ENCODE peak calls at places on chromosomes 16 and 17, in ten cellular contexts. W is AG09319; Y is HAP-1; I is RWPE1; Z is NCI-H187; H is natural killer cell; S is small intestine; B is dermis blood vessel endothelial cell; L is CD8-positive, alpha-beta memory T cell; U is NCI-H1436. J is an unnamed sample.

GRCh38 chr16:79167893-79168292 is 432.6 kb downstream of the MAF start:
- DNase-seq in W (no peak), Y (no peak), I (no peak), Z (no peak), H (no peak), S (no peak), B (no peak), L (no peak), U (no peak), J (no peak)

GRCh38 chr16:26016989-26017388 is 325.2 kb downstream of the HS3ST4 start:
- DNase-seq in W (no peak), Y (no peak), I (no peak), Z (no peak), H (no peak), S (no peak), B (no peak), L (no peak), U (no peak), J (no peak)

GRCh38 chr16:60230666-60231065 is 1496.5 kb upstream of the GOT2 start:
- DNase-seq in W (no peak), Y (no peak), I (no peak), Z (no peak), H (no peak), S (no peak), B (no peak), L (no peak), U (no peak), J (peak; percentile 6)

GRCh38 chr17:80362428-80363119 is 52.4 kb upstream of the ENDOV start:
- DNase-seq in W (peak; percentile 7), Y (no peak), I (no peak), Z (no peak), H (no peak), S (no peak), B (peak; percentile 33), L (no peak), U (no peak), J (no peak)

GRCh38 chr17:30477758-30478115 is 529 bp downstream of the GOSR1 start:
- DNase-seq in W (no peak), Y (no peak), I (peak; percentile 20), Z (no peak), H (no peak), S (no peak), B (peak; percentile 48), L (no peak), U (no peak), J (peak; percentile 8)

GRCh38 chr17:68302066-68302564 is 10.8 kb downstream of the ARSG start:
- DNase-seq in W (no peak), Y (no peak), I (no peak), Z (no peak), H (no peak), S (no peak), B (peak; percentile 92), L (no peak), U (no peak), J (no peak)

GRCh38 chr17:40458001-40458791 is 14.9 kb downstream of the IGFBP4 start:
- DNase-seq in W (peak; percentile 91), Y (no peak), I (no peak), Z (no peak), H (no peak), S (peak; percentile 74), B (no peak), L (no peak), U (no peak), J (peak; percentile 93)

GRCh38 chr16:71461686-71462648 is at the start of gene ZNF23:
- DNase-seq in W (peak; percentile 39), Y (peak; percentile 49), I (peak; percentile 85), Z (peak; percentile 26), H (peak; percentile 75), S (peak; percentile 81), B (peak; percentile 83), L (peak; percentile 61), U (peak; percentile 61), J (peak; percentile 71)

GRCh38 chr17:74921769-74922168 is 1.3 kb downstream of the USH1G start:
- DNase-seq in W (no peak), Y (no peak), I (no peak), Z (no peak), H (no peak), S (no peak), B (no peak), L (no peak), U (no peak), J (no peak)

GRCh38 chr17:80970044-80970761 is 21.4 kb upstream of the CHMP6 start:
- DNase-seq in W (no peak), Y (no peak), I (peak; percentile 47), Z (no peak), H (no peak), S (no peak), B (peak; percentile 54), L (peak; percentile 21), U (peak; percentile 22), J (no peak)

GRCh38 chr17:11081342-11081741 is 159.7 kb upstream of the SHISA6 start:
- DNase-seq in W (no peak), Y (no peak), I (no peak), Z (no peak), H (no peak), S (peak; percentile 29), B (no peak), L (no peak), U (no peak), J (no peak)

GRCh38 chr17:61397086-61397842 is 2.4 kb upstream of the TBX2 start:
- DNase-seq in W (no peak), Y (no peak), I (no peak), Z (no peak), H (no peak), S (no peak), B (no peak), L (no peak), U (no peak), J (no peak)

GRCh38 chr17:14372905-14373559 is 72.2 kb downstream of the HS3ST3B1 start:
- DNase-seq in W (no peak), Y (no peak), I (no peak), Z (no peak), H (no peak), S (no peak), B (no peak), L (no peak), U (no peak), J (no peak)

GRCh38 chr17:78617371-78618061 is 40.3 kb upstream of the DNAH17 start:
- DNase-seq in W (no peak), Y (no peak), I (no peak), Z (no peak), H (no peak), S (no peak), B (no peak), L (no peak), U (no peak), J (no peak)

GRCh38 chr17:21194688-21195087 is 19.3 kb downstream of the TMEM11 start:
- DNase-seq in W (peak; percentile 19), Y (no peak), I (no peak), Z (no peak), H (no peak), S (no peak), B (no peak), L (no peak), U (no peak), J (no peak)

GRCh38 chr16:30956601-30957455 is 726 bp upstream of the SETD1A start:
- DNase-seq in W (no peak), Y (peak; percentile 63), I (peak; percentile 89), Z (peak; percentile 42), H (peak; percentile 77), S (peak; percentile 69), B (peak; percentile 93), L (peak; percentile 84), U (peak; percentile 83), J (peak; percentile 90)

GRCh38 chr16:68994324-68994723 is 111.1 kb upstream of the HAS3 start:
- DNase-seq in W (no peak), Y (no peak), I (no peak), Z (no peak), H (no peak), S (no peak), B (no peak), L (no peak), U (no peak), J (no peak)

GRCh38 chr17:12830692-12831363 is 41.5 kb downstream of the ARHGAP44 start:
- DNase-seq in W (no peak), Y (no peak), I (no peak), Z (no peak), H (no peak), S (peak; percentile 80), B (no peak), L (no peak), U (no peak), J (no peak)

GRCh38 chr16:20203277-20203676 is 124.0 kb downstream of the GP2 start:
- DNase-seq in W (no peak), Y (no peak), I (no peak), Z (no peak), H (no peak), S (no peak), B (no peak), L (no peak), U (no peak), J (no peak)

GRCh38 chr16:8931864-8932263 is 31.8 kb downstream of the USP7 start:
- DNase-seq in W (peak; percentile 11), Y (no peak), I (peak; percentile 38), Z (no peak), H (peak; percentile 44), S (peak; percentile 46), B (peak; percentile 74), L (peak; percentile 39), U (no peak), J (peak; percentile 15)

GRCh38 chr17:66275651-66276050 is 26.8 kb upstream of the PRKCA start:
- DNase-seq in W (peak; percentile 41), Y (no peak), I (peak; percentile 80), Z (no peak), H (no peak), S (peak; percentile 41), B (peak; percentile 91), L (no peak), U (no peak), J (peak; percentile 99)

GRCh38 chr17:81487487-81488275 is 24.9 kb downstream of the ACTG1 start:
- DNase-seq in W (no peak), Y (peak; percentile 73), I (peak; percentile 88), Z (peak; percentile 39), H (peak; percentile 68), S (peak; percentile 82), B (peak; percentile 83), L (peak; percentile 58), U (peak; percentile 85), J (peak; percentile 19)

GRCh38 chr17:82449136-82449882 is 1.2 kb downstream of the CYBC1 start:
- DNase-seq in W (no peak), Y (no peak), I (no peak), Z (no peak), H (peak; percentile 66), S (peak; percentile 47), B (peak; percentile 34), L (peak; percentile 73), U (peak; percentile 96), J (no peak)

GRCh38 chr17:82055965-82056728 is 4.4 kb downstream of the GPS1 start:
- DNase-seq in W (no peak), Y (no peak), I (no peak), Z (no peak), H (no peak), S (no peak), B (no peak), L (no peak), U (no peak), J (no peak)

GRCh38 chr17:76174072-76174471 is 33.0 kb upstream of the FOXJ1 start:
- DNase-seq in W (no peak), Y (no peak), I (no peak), Z (no peak), H (no peak), S (no peak), B (no peak), L (no peak), U (no peak), J (no peak)

GRCh38 chr16:1193143-1193824 is 31.8 kb downstream of the TPSG1 start:
- DNase-seq in W (no peak), Y (no peak), I (no peak), Z (no peak), H (no peak), S (no peak), B (no peak), L (no peak), U (peak; percentile 81), J (no peak)

GRCh38 chr17:77957215-77957868 is 1.2 kb upstream of the TNRC6C start:
- DNase-seq in W (no peak), Y (no peak), I (no peak), Z (peak; percentile 29), H (no peak), S (peak; percentile 17), B (peak; percentile 40), L (no peak), U (no peak), J (no peak)